ENCODE peak calls at places on chromosomes 16 and 17, in five cellular contexts. One of them, this sample, is unnamed.
A peak's percentile ranks its signal among the peaks of the same experiment; 100 is the strongest.

GRCh38 chr16:51542856-51543510 is 391.9 kb upstream of the SALL1 start:
- DNase-seq in upper lobe of right lung: no peak
- DNase-seq in cardiac muscle cell: no peak
- DNase-seq in cardiac fibroblast: no peak
- DNase-seq in H7: no peak
- DNase-seq in this sample: no peak

GRCh38 chr16:10870137-10870776 is 6.7 kb upstream of the CIITA start:
- DNase-seq in upper lobe of right lung: no peak
- DNase-seq in cardiac muscle cell: no peak
- DNase-seq in cardiac fibroblast: no peak
- DNase-seq in H7: no peak
- DNase-seq in this sample: peak; percentile 21

GRCh38 chr17:62800580-62800979 is 7.5 kb downstream of the MARCHF10 start:
- DNase-seq in upper lobe of right lung: no peak
- DNase-seq in cardiac muscle cell: no peak
- DNase-seq in cardiac fibroblast: peak; percentile 45
- DNase-seq in H7: peak; percentile 35
- DNase-seq in this sample: peak; percentile 34

GRCh38 chr17:63542942-63543821 is 7.1 kb upstream of the DCAF7 start:
- DNase-seq in upper lobe of right lung: peak; percentile 53
- DNase-seq in cardiac muscle cell: no peak
- DNase-seq in cardiac fibroblast: no peak
- DNase-seq in H7: peak; percentile 65
- DNase-seq in this sample: no peak

GRCh38 chr16:22670551-22670970 is 143.4 kb upstream of the HS3ST2 start:
- DNase-seq in upper lobe of right lung: no peak
- DNase-seq in cardiac muscle cell: peak; percentile 55
- DNase-seq in cardiac fibroblast: peak; percentile 18
- DNase-seq in H7: peak; percentile 96
- DNase-seq in this sample: peak; percentile 58

GRCh38 chr16:57675752-57676623 is 7.9 kb downstream of the ADGRG3 start:
- DNase-seq in upper lobe of right lung: no peak
- DNase-seq in cardiac muscle cell: peak; percentile 35
- DNase-seq in cardiac fibroblast: peak; percentile 19
- DNase-seq in H7: peak; percentile 79
- DNase-seq in this sample: no peak

GRCh38 chr17:46978489-46979022 is 497 bp downstream of the RPRML start:
- DNase-seq in upper lobe of right lung: no peak
- DNase-seq in cardiac muscle cell: peak; percentile 31
- DNase-seq in cardiac fibroblast: no peak
- DNase-seq in H7: peak; percentile 72
- DNase-seq in this sample: peak; percentile 10

GRCh38 chr16:11133344-11133921 is 122.6 kb downstream of the SOCS1 start:
- DNase-seq in upper lobe of right lung: peak; percentile 82
- DNase-seq in cardiac muscle cell: peak; percentile 86
- DNase-seq in cardiac fibroblast: peak; percentile 97
- DNase-seq in H7: no peak
- DNase-seq in this sample: peak; percentile 88

GRCh38 chr17:78986048-78986648 is 6.4 kb upstream of the LGALS3BP start:
- DNase-seq in upper lobe of right lung: no peak
- DNase-seq in cardiac muscle cell: no peak
- DNase-seq in cardiac fibroblast: peak; percentile 68
- DNase-seq in H7: no peak
- DNase-seq in this sample: peak; percentile 46

GRCh38 chr16:81568749-81569087 is 124.1 kb downstream of the CMIP start:
- DNase-seq in upper lobe of right lung: no peak
- DNase-seq in cardiac muscle cell: no peak
- DNase-seq in cardiac fibroblast: no peak
- DNase-seq in H7: no peak
- DNase-seq in this sample: no peak

GRCh38 chr17:82047379-82047778 is 4.2 kb downstream of the RFNG start:
- DNase-seq in upper lobe of right lung: no peak
- DNase-seq in cardiac muscle cell: no peak
- DNase-seq in cardiac fibroblast: no peak
- DNase-seq in H7: no peak
- DNase-seq in this sample: no peak

GRCh38 chr17:82937411-82938371 is 97.9 kb upstream of the ZNF750 start:
- DNase-seq in upper lobe of right lung: peak; percentile 60
- DNase-seq in cardiac muscle cell: no peak
- DNase-seq in cardiac fibroblast: no peak
- DNase-seq in H7: no peak
- DNase-seq in this sample: peak; percentile 36

GRCh38 chr16:70651524-70651923 is 5.2 kb downstream of the IL34 start:
- DNase-seq in upper lobe of right lung: peak; percentile 18
- DNase-seq in cardiac muscle cell: no peak
- DNase-seq in cardiac fibroblast: peak; percentile 39
- DNase-seq in H7: no peak
- DNase-seq in this sample: no peak

GRCh38 chr16:27174798-27175197 is 28.5 kb upstream of the KDM8 start:
- DNase-seq in upper lobe of right lung: no peak
- DNase-seq in cardiac muscle cell: no peak
- DNase-seq in cardiac fibroblast: peak; percentile 48
- DNase-seq in H7: no peak
- DNase-seq in this sample: peak; percentile 52

GRCh38 chr17:8151641-8152111 is 528 bp downstream of the PER1 start:
- DNase-seq in upper lobe of right lung: peak; percentile 93
- DNase-seq in cardiac muscle cell: peak; percentile 56
- DNase-seq in cardiac fibroblast: peak; percentile 86
- DNase-seq in H7: no peak
- DNase-seq in this sample: no peak

GRCh38 chr17:28623696-28624095 is 9.7 kb upstream of the RSKR start:
- DNase-seq in upper lobe of right lung: no peak
- DNase-seq in cardiac muscle cell: no peak
- DNase-seq in cardiac fibroblast: no peak
- DNase-seq in H7: no peak
- DNase-seq in this sample: no peak

GRCh38 chr16:69772560-69773254 is 10.6 kb downstream of the WWP2 start:
- DNase-seq in upper lobe of right lung: no peak
- DNase-seq in cardiac muscle cell: no peak
- DNase-seq in cardiac fibroblast: peak; percentile 13
- DNase-seq in H7: no peak
- DNase-seq in this sample: no peak

GRCh38 chr17:57207396-57207795 is 48.9 kb upstream of the MSI2 start:
- DNase-seq in upper lobe of right lung: no peak
- DNase-seq in cardiac muscle cell: no peak
- DNase-seq in cardiac fibroblast: no peak
- DNase-seq in H7: no peak
- DNase-seq in this sample: no peak

GRCh38 chr17:60640503-60640902 is 37.1 kb upstream of the BCAS3 start:
- DNase-seq in upper lobe of right lung: no peak
- DNase-seq in cardiac muscle cell: no peak
- DNase-seq in cardiac fibroblast: peak; percentile 35
- DNase-seq in H7: no peak
- DNase-seq in this sample: peak; percentile 32

DNA sequence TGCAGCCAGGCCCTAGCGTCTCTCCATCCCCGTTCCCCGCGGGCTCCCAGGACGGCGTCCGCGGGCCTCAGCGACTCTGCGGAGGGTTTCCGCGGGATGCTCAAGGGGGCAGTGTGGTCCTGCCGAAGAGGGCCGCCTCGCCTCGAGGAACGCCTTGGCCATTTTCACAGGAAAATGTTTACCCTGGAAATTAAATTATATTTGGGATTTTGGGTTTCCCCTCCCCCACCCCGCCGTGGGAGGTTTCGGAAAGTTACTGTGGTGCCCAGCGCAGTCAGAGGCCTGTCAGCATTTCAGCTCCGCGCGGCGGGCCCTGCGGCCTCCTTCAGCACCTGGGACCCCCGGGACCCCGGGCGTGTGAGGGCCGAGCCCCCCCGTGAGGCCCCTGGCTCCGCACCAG is 94.5 kb downstream of the PCTP start:
- DNase-seq in upper lobe of right lung: peak; percentile 74
- DNase-seq in cardiac muscle cell: peak; percentile 79
- DNase-seq in cardiac fibroblast: peak; percentile 33
- DNase-seq in H7: peak; percentile 85
- DNase-seq in this sample: no peak
- H3K4me3 ChIP-seq in upper lobe of right lung: no peak overlapping the region
- H3K4me3 ChIP-seq in cardiac muscle cell: peak overlapping the region; percentile 3
- H3K4me3 ChIP-seq in cardiac fibroblast: no peak overlapping the region
- H3K4me3 ChIP-seq in H7: peak overlapping the region; percentile 39
- H3K4me3 ChIP-seq in this sample: no peak overlapping the region

GRCh38 chr16:73063854-73064226 is 15.9 kb upstream of the ZFHX3 start:
- DNase-seq in upper lobe of right lung: no peak
- DNase-seq in cardiac muscle cell: no peak
- DNase-seq in cardiac fibroblast: no peak
- DNase-seq in H7: no peak
- DNase-seq in this sample: no peak
- H3K4me3 ChIP-seq in upper lobe of right lung: peak overlapping the region; percentile 34
- H3K4me3 ChIP-seq in cardiac muscle cell: no peak overlapping the region
- H3K4me3 ChIP-seq in cardiac fibroblast: peak overlapping the region; percentile 29
- H3K4me3 ChIP-seq in H7: no peak overlapping the region
- H3K4me3 ChIP-seq in this sample: no peak overlapping the region

GRCh38 chr17:17590883-17591407 is 563 bp downstream of the PEMT start:
- DNase-seq in upper lobe of right lung: no peak
- DNase-seq in cardiac muscle cell: no peak
- DNase-seq in cardiac fibroblast: no peak
- DNase-seq in H7: peak; percentile 73
- DNase-seq in this sample: no peak

GRCh38 chr17:17591408-17592265 is at the start of gene PEMT:
- DNase-seq in upper lobe of right lung: peak; percentile 97
- DNase-seq in cardiac muscle cell: peak; percentile 99
- DNase-seq in cardiac fibroblast: peak; percentile 99
- DNase-seq in H7: peak; percentile 97
- DNase-seq in this sample: peak; percentile 96

GRCh38 chr17:17590141-17590735 is 1.3 kb downstream of the PEMT start:
- DNase-seq in upper lobe of right lung: no peak
- DNase-seq in cardiac muscle cell: peak; percentile 49
- DNase-seq in cardiac fibroblast: no peak
- DNase-seq in H7: peak; percentile 41
- DNase-seq in this sample: no peak

GRCh38 chr17:17595755-17596154 is 4.2 kb upstream of the PEMT start:
- DNase-seq in upper lobe of right lung: no peak
- DNase-seq in cardiac muscle cell: no peak
- DNase-seq in cardiac fibroblast: no peak
- DNase-seq in H7: no peak
- DNase-seq in this sample: no peak

DNA sequence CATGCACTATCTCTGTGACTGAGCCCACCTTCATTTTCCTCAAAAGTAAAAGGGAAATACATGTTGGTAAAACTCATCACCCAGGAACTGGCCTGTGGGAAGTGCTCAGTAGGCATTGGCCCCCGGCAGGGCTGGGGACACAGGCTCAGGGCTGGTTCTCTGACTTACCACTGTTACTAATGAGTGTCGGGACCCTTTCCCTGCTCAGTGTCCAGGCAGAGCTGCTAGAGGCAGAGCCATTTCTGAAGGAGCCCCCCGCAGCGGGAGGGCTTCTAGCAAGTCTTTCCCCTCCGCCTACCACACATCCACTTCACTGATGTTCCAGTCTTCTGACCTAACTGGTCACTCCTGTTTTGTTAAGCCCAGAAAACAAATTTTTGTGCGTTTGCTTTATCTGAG is 1.7 kb upstream of the PEMT start:
- DNase-seq in upper lobe of right lung: no peak
- DNase-seq in cardiac muscle cell: no peak
- DNase-seq in cardiac fibroblast: no peak
- DNase-seq in H7: no peak
- DNase-seq in this sample: no peak
- H3K4me3 ChIP-seq in upper lobe of right lung: no peak overlapping the region
- H3K4me3 ChIP-seq in cardiac muscle cell: no peak overlapping the region
- H3K4me3 ChIP-seq in cardiac fibroblast: no peak overlapping the region
- H3K4me3 ChIP-seq in H7: no peak overlapping the region
- H3K4me3 ChIP-seq in this sample: no peak overlapping the region

GRCh38 chr16:84850714-84851113 is 30.9 kb downstream of the CRISPLD2 start:
- DNase-seq in upper lobe of right lung: no peak
- DNase-seq in cardiac muscle cell: no peak
- DNase-seq in cardiac fibroblast: no peak
- DNase-seq in H7: no peak
- DNase-seq in this sample: no peak

GRCh38 chr16:84847554-84848415 is 28.0 kb downstream of the CRISPLD2 start:
- DNase-seq in upper lobe of right lung: no peak
- DNase-seq in cardiac muscle cell: no peak
- DNase-seq in cardiac fibroblast: no peak
- DNase-seq in H7: peak; percentile 81
- DNase-seq in this sample: no peak

GRCh38 chr16:84851192-84852127 is 31.7 kb downstream of the CRISPLD2 start:
- DNase-seq in upper lobe of right lung: no peak
- DNase-seq in cardiac muscle cell: no peak
- DNase-seq in cardiac fibroblast: peak; percentile 95
- DNase-seq in H7: peak; percentile 18
- DNase-seq in this sample: peak; percentile 64

GRCh38 chr16:84849751-84850150 is 30.0 kb downstream of the CRISPLD2 start:
- DNase-seq in upper lobe of right lung: no peak
- DNase-seq in cardiac muscle cell: no peak
- DNase-seq in cardiac fibroblast: no peak
- DNase-seq in H7: no peak
- DNase-seq in this sample: no peak

DNA sequence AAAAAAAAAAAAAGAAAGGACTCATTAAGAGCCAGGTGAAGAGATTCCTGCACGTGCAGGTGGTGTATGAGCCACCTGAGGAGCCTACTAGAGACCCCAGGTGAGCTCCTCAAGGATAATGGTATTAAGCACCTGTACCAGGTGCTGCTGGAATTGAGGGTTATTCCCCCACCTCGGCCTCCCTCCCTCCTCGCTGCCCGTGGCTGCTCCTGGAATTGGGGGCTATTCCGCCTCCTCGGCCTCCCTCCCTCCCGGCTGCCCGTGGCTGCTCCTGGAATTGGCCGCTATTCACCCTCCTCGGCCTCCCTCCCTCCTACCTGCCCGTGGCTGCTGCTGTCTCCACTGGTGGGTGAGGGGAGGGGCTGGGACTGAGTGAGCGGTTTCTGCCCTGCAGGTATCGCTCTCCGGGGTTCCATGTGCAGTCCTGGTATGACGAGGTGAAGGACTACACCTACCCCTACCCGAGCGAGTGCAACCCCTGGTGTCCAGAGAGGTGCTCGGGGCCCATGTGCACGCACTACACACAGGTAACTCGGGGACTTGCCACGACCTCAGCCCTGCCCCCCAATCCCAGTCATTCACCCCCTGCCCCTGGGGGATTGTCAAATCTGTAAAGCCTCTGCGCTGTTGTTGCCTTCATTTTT is 29.3 kb downstream of the CRISPLD2 start:
- DNase-seq in upper lobe of right lung: no peak
- DNase-seq in cardiac muscle cell: no peak
- DNase-seq in cardiac fibroblast: no peak
- DNase-seq in H7: peak; percentile 82
- DNase-seq in this sample: no peak
- H3K4me3 ChIP-seq in upper lobe of right lung: no peak overlapping the region
- H3K4me3 ChIP-seq in cardiac muscle cell: no peak overlapping the region
- H3K4me3 ChIP-seq in cardiac fibroblast: no peak overlapping the region
- H3K4me3 ChIP-seq in H7: no peak overlapping the region
- H3K4me3 ChIP-seq in this sample: no peak overlapping the region

GRCh38 chr16:87173294-87173883 is 143.8 kb downstream of the C16orf95 start:
- DNase-seq in upper lobe of right lung: no peak
- DNase-seq in cardiac muscle cell: no peak
- DNase-seq in cardiac fibroblast: no peak
- DNase-seq in H7: no peak
- DNase-seq in this sample: no peak
- H3K4me3 ChIP-seq in upper lobe of right lung: no peak overlapping the region
- H3K4me3 ChIP-seq in cardiac muscle cell: no peak overlapping the region
- H3K4me3 ChIP-seq in cardiac fibroblast: no peak overlapping the region
- H3K4me3 ChIP-seq in H7: no peak overlapping the region
- H3K4me3 ChIP-seq in this sample: no peak overlapping the region